ENCODE peak calls at places on chromosomes 11 and 22, in eight cellular contexts. J is spleen, B is H1, E is HCT116, I is HepG2, F is transverse colon, T is breast epithelium, C is K562. A is an unnamed sample.

GRCh38 chr11:82682003-82682751 is 51.5 kb downstream of the FAM181B start:
- DNase-seq in T (no peak), F (peak; percentile 16), J (no peak), C (peak; percentile 42), B (no peak), E (peak; percentile 65), I (peak; percentile 67), A (no peak)

GRCh38 chr11:85854557-85855340 is 434 bp upstream of the CCDC83 start:
- DNase-seq in F (peak; percentile 93), C (peak; percentile 90), J (peak; percentile 99), E (peak; percentile 72), I (peak; percentile 84), B (peak; percentile 97), T (peak; percentile 86), A (peak; percentile 93)

GRCh38 chr11:80330302-80330701 is 889.5 kb upstream of the TENM4 start:
- DNase-seq in I (no peak), J (no peak), B (no peak), C (no peak), T (no peak), F (no peak), E (no peak), A (no peak)

GRCh38 chr11:94882931-94883330 is 90.4 kb downstream of the CWC15 start:
- DNase-seq in T (no peak), F (no peak), I (no peak), J (no peak), C (no peak), B (no peak), E (no peak), A (no peak)

GRCh38 chr11:73553266-73553665 is 44.6 kb downstream of the FAM168A start:
- DNase-seq in F (no peak), C (no peak), J (no peak), E (no peak), I (no peak), T (no peak), B (no peak), A (no peak)

GRCh38 chr11:103792981-103793468 is 243.4 kb upstream of the DDI1 start:
- DNase-seq in I (no peak), J (no peak), T (no peak), C (no peak), F (no peak), B (no peak), E (no peak), A (no peak)

GRCh38 chr11:118353084-118353710 is 6.2 kb upstream of the UBE4A start:
- DNase-seq in J (no peak), F (no peak), C (peak; percentile 16), E (no peak), B (no peak), T (no peak), I (no peak), A (no peak)

GRCh38 chr11:29351301-29351873 is 665.4 kb downstream of the KCNA4 start:
- DNase-seq in T (no peak), B (no peak), C (no peak), E (no peak), F (no peak), J (no peak), I (no peak), A (no peak)

GRCh38 chr11:44604171-44604581 is 38.7 kb downstream of the CD82 start:
- DNase-seq in F (no peak), B (no peak), J (no peak), T (no peak), I (no peak), E (no peak), C (no peak), A (no peak)

GRCh38 chr11:24239016-24239720 is 257.7 kb upstream of the LUZP2 start:
- DNase-seq in C (no peak), F (no peak), I (no peak), J (no peak), T (no peak), B (no peak), E (no peak), A (no peak)

GRCh38 chr22:20571531-20572007 is 64.2 kb downstream of the MED15 start:
- DNase-seq in J (peak; percentile 89), E (no peak), T (no peak), B (peak; percentile 85), I (peak; percentile 16), F (peak; percentile 45), C (peak; percentile 96), A (peak; percentile 64)

GRCh38 chr11:75262436-75262835 is 21.9 kb downstream of the TPBGL start:
- DNase-seq in E (no peak), T (peak; percentile 39), I (no peak), B (no peak), F (peak; percentile 7), C (no peak), J (no peak), A (no peak)

GRCh38 chr11:811446-812245 is 1.9 kb downstream of the RPLP2 start:
- DNase-seq in T (no peak), E (no peak), F (no peak), J (no peak), I (no peak), B (no peak), C (no peak), A (no peak)

GRCh38 chr11:110524227-110524626 is 94.5 kb downstream of the FDX1 start:
- DNase-seq in F (no peak), T (no peak), E (no peak), B (no peak), I (no peak), J (no peak), C (no peak), A (no peak)

GRCh38 chr11:79100093-79100704 is 340.6 kb downstream of the TENM4 start:
- DNase-seq in B (peak; percentile 57), F (peak; percentile 21), C (peak; percentile 77), T (no peak), J (no peak), I (peak; percentile 45), E (peak; percentile 12), A (peak; percentile 66)

GRCh38 chr11:88338223-88338661 is 706 bp upstream of the CTSC start:
- DNase-seq in C (peak; percentile 54), I (peak; percentile 77), F (peak; percentile 60), J (peak; percentile 82), T (no peak), B (no peak), E (no peak), A (no peak)

GRCh38 chr11:127103586-127104388 is 103.2 kb upstream of the KIRREL3 start:
- DNase-seq in C (no peak), B (no peak), J (no peak), F (no peak), E (no peak), I (no peak), T (no peak), A (no peak)

GRCh38 chr22:35477911-35478582 is 62.6 kb upstream of the RASD2 start:
- DNase-seq in B (no peak), E (peak; percentile 27), J (no peak), I (no peak), F (peak; percentile 72), T (no peak), C (peak; percentile 64), A (no peak)

GRCh38 chr22:35482311-35482710 is 58.3 kb upstream of the RASD2 start:
- DNase-seq in C (no peak), J (no peak), E (no peak), T (no peak), F (no peak), I (no peak), B (no peak), A (no peak)

GRCh38 chr22:35479359-35479758 is 61.3 kb upstream of the RASD2 start:
- DNase-seq in E (no peak), J (no peak), I (no peak), T (no peak), B (no peak), F (no peak), C (no peak), A (no peak)

GRCh38 chr22:35480627-35481565 is 59.7 kb upstream of the RASD2 start:
- DNase-seq in E (no peak), T (peak; percentile 61), F (peak; percentile 81), C (no peak), B (no peak), I (no peak), J (peak; percentile 32), A (no peak)

GRCh38 chr22:35480143-35480542 is 60.5 kb upstream of the RASD2 start:
- DNase-seq in T (no peak), C (no peak), B (no peak), E (no peak), J (peak; percentile 50), F (peak; percentile 71), I (no peak), A (no peak)
- TF ChIP-seq POLR2AphosphoS5 in T (no peak), C (no peak), B (no peak), E (no peak), J (no peak), F (peak; percentile 54), I (no peak), A (no peak)

GRCh38 chr11:112856133-112856532 is 105.1 kb upstream of the NCAM1 start:
- DNase-seq in T (no peak), E (no peak), B (no peak), C (no peak), F (no peak), I (no peak), J (no peak), A (no peak)
- TF ChIP-seq POLR2A in T (no peak), E (no peak), B (no peak), C (no peak), F (no peak), I (no peak), J (no peak), A (no peak)

GRCh38 chr11:70220920-70221319 is 17.8 kb downstream of the FADD start:
- DNase-seq in J (no peak), B (no peak), T (no peak), I (no peak), F (no peak), C (no peak), E (no peak), A (no peak)

GRCh38 chr11:70226967-70227366 is 23.9 kb downstream of the FADD start:
- DNase-seq in C (peak; percentile 75), J (no peak), F (no peak), I (no peak), T (no peak), E (peak; percentile 23), B (peak; percentile 75), A (no peak)

GRCh38 chr11:70229737-70230136 is 26.6 kb downstream of the FADD start:
- DNase-seq in B (no peak), E (no peak), F (no peak), I (no peak), C (no peak), T (no peak), J (no peak), A (no peak)

GRCh38 chr11:70230151-70230839 is 27.2 kb downstream of the FADD start:
- DNase-seq in B (no peak), C (no peak), J (no peak), F (no peak), E (no peak), T (no peak), I (no peak), A (no peak)

GRCh38 chr11:70225629-70226582 is 22.8 kb downstream of the FADD start:
- DNase-seq in T (no peak), J (no peak), C (no peak), E (no peak), F (peak; percentile 94), I (no peak), B (no peak), A (no peak)
- TF ChIP-seq POLR2AphosphoS5 in T (no peak), J (no peak), C (no peak), E (no peak), F (peak; percentile 71), I (no peak), B (no peak), A (no peak)

GRCh38 chr11:121206810-121207209 is 85.8 kb upstream of the SC5D start:
- DNase-seq in C (no peak), F (no peak), J (no peak), E (no peak), B (no peak), I (no peak), T (no peak), A (no peak)
- TF ChIP-seq POLR2A in C (no peak), F (no peak), J (no peak), E (no peak), B (no peak), I (no peak), T (no peak), A (no peak)